ENCODE peak calls at places on chromosomes 3 and 15, in nine cellular contexts. R, M, Y, D, N, Z, X, K and G are unnamed samples.
A peak's percentile ranks its signal among the peaks of the same experiment; 100 is the strongest.

GRCh38 chr3:30664449-30664848 is 58.0 kb downstream of the TGFBR2 start:
- DNase-seq in R (peak; percentile 56), D (no peak), M (no peak), N (no peak), K (no peak), Z (no peak), X (no peak), Y (no peak), G (no peak)

GRCh38 chr3:38515367-38515766 is 19.2 kb downstream of the EXOG start:
- DNase-seq in Z (no peak), D (no peak), M (no peak), R (no peak), K (no peak), X (no peak), Y (no peak), N (no peak), G (no peak)

GRCh38 chr3:61979645-61980430 is 393.5 kb downstream of the FEZF2 start:
- DNase-seq in X (no peak), R (no peak), Y (no peak), Z (no peak), K (peak; percentile 49), M (peak; percentile 26), N (no peak), D (no peak), G (no peak)

GRCh38 chr3:43286886-43287301 is 554 bp downstream of the SNRK start:
- DNase-seq in M (no peak), Y (peak; percentile 52), Z (peak; percentile 75), R (no peak), K (no peak), X (no peak), D (no peak), N (no peak), G (peak; percentile 6)

GRCh38 chr3:127735767-127736693 is 63.3 kb downstream of the ABTB1 start:
- DNase-seq in D (peak; percentile 32), M (peak; percentile 70), X (no peak), Z (peak; percentile 68), Y (no peak), R (no peak), N (no peak), K (peak; percentile 87), G (peak; percentile 74)

GRCh38 chr15:100114526-100114925 is 227.2 kb downstream of the ADAMTS17 start:
- DNase-seq in N (no peak), K (peak; percentile 45), Y (no peak), M (no peak), R (no peak), X (no peak), Z (no peak), D (no peak), G (peak; percentile 81)

GRCh38 chr3:119562307-119562961 is 3.0 kb upstream of the CD80 start:
- DNase-seq in R (peak; percentile 62), D (no peak), K (no peak), X (no peak), M (no peak), Z (no peak), Y (no peak), N (peak; percentile 11), G (no peak)

GRCh38 chr3:188749010-188749617 is 422.7 kb upstream of the TPRG1 start:
- DNase-seq in D (no peak), Z (no peak), R (peak; percentile 47), K (peak; percentile 37), X (no peak), N (peak; percentile 30), M (no peak), Y (no peak), G (no peak)

GRCh38 chr15:51735611-51736010 is 1.8 kb downstream of the LYSMD2 start:
- DNase-seq in M (no peak), N (no peak), Z (no peak), R (no peak), D (no peak), Y (no peak), X (no peak), K (no peak), G (no peak)

GRCh38 chr3:11495948-11496557 is 147.7 kb downstream of the VGLL4 start:
- DNase-seq in N (no peak), D (no peak), M (no peak), X (no peak), R (no peak), K (peak; percentile 30), Y (no peak), Z (no peak), G (peak; percentile 93)

GRCh38 chr3:47910777-47911440 is 105.3 kb downstream of the MAP4 start:
- DNase-seq in Z (peak; percentile 29), X (no peak), R (no peak), N (no peak), Y (no peak), M (peak; percentile 90), K (peak; percentile 84), D (no peak), G (peak; percentile 93)

GRCh38 chr3:39183231-39184080 is 8.9 kb downstream of the XIRP1 start:
- DNase-seq in R (no peak), X (no peak), Y (peak; percentile 47), Z (no peak), N (no peak), K (no peak), D (no peak), M (no peak), G (no peak)

DNA sequence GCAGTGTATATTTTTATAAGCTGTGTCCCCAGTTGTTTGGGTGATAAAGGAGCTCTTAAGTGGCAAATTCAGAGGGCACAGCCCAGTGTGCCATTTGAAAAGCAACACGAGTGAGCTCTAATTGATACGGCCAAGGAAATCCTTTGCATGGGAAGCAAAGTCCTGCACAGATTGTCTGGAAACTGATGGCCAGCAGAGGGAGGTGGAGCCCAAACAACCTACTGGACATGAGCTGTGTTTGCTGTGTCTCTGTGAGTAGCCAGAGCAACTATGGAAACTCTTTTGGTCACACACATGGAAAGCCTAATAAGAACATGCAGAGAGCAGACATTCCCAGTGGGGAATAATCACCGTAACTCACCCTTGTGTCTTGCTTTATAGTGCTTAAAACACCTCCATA is 24.4 kb downstream of the ONECUT1 start:
- DNase-seq in N (no peak), Y (peak; percentile 34), D (no peak), K (peak; percentile 32), R (no peak), Z (no peak), M (no peak), X (no peak), G (no peak)
- TF ChIP-seq CTCF in N (no peak), Y (peak; percentile 16), D (no peak), K (peak; percentile 40), R (no peak), Z (peak; percentile 26), M (peak; percentile 32), X (no peak), G (no peak)

DNA sequence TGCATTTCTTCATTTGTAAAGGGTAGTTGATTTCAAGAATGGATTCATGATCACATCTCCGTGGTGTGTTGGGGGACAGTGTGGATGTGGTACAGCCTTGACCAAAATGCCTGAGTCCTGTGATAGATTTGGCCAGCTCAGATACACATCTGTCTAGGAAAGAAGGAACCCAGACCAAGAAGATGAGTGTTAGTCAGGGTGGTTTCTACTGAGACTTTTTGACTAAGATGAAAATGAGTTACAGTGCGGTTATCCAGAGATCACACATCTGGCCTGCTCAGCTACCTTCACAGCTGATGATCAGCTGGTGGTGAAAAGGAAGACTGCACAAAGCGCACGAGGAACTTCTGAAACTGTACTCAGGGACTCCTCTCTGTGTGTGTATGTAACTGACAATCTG is 68.0 kb downstream of the FNDC3B start:
- DNase-seq in N (peak; percentile 20), Z (no peak), K (no peak), X (no peak), M (peak; percentile 35), R (peak; percentile 60), D (no peak), Y (no peak), G (no peak)
- TF ChIP-seq CTCF in N (no peak), Z (no peak), K (no peak), X (no peak), M (no peak), R (no peak), D (no peak), Y (no peak), G (no peak)

GRCh38 chr3:129045675-129046036 is 14.9 kb upstream of the GP9 start:
- DNase-seq in X (peak; percentile 64), Z (no peak), R (peak; percentile 33), D (no peak), Y (no peak), N (no peak), M (no peak), K (no peak), G (no peak)

GRCh38 chr3:129047553-129047839 is 13.1 kb upstream of the GP9 start:
- DNase-seq in N (no peak), K (no peak), X (no peak), Z (no peak), M (no peak), R (no peak), D (no peak), Y (no peak), G (no peak)

GRCh38 chr3:129050556-129051295 is 9.9 kb upstream of the GP9 start:
- DNase-seq in D (no peak), K (no peak), R (no peak), Z (no peak), N (no peak), X (no peak), Y (no peak), M (no peak), G (no peak)

GRCh38 chr3:129046732-129047552 is 13.6 kb upstream of the GP9 start:
- DNase-seq in M (no peak), N (no peak), K (no peak), X (no peak), Y (no peak), D (no peak), R (no peak), Z (no peak), G (no peak)

DNA sequence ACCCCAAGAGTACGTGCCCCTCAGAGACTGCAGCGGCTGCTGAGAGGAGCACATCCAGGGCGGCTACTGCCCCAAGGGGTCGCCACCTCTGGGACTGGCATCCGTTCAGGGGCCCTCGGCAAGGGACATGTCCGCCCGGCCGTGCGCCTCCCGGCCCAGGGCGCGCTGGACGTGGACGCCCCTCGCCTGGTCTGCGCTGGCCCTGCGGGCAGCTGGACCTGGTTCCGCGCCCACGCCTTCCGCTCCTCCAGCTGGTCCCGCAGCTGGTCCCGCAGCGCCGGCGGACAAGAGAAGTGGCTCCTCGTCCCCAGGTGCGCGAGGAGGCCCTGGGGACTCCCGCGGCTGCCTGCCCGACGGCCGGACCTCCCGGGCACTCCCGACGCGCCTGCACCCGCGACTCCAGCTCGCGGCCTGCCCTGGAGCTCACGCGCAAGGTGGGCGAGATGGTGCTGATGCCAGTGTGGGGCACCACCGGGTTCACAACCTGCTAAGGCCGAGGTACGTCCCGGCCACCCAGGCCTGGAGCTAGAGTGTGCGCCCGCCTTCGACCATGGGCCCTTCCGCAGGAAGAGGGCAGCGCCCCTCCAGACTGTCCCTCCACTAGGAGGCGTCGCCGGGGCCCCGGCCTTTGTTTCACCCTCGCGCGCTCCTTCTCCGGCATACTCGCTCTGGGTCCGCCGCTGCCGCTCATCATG is 14.4 kb upstream of the GP9 start:
- DNase-seq in M (no peak), Y (no peak), X (no peak), R (peak; percentile 36), K (no peak), Z (no peak), D (no peak), N (no peak), G (no peak)
- TF ChIP-seq CTCF in M (no peak), Y (no peak), X (no peak), R (no peak), K (no peak), Z (no peak), D (no peak), N (peak; percentile 40), G (no peak)

DNA sequence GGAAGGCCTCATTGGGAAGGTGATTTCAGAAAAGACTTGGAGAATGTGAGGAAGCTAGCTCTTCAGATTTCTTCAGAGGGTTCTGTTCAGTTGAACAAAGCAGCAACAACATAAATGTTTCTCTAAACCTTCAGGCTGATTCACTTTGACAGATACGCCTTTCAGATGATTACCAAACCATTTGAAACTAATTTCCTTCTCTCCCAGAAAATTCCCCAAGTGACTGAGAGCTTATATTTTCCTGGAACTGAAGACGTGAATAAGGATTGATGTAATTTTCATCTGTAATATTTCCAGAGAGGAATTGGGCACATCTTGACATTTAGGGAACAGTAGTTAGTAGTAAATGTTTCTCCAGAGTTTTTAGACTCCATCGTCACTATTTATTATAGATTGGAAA is 108.7 kb upstream of the AADACL2 start:
- DNase-seq in N (no peak), R (no peak), X (no peak), K (no peak), Z (no peak), M (no peak), D (no peak), Y (no peak), G (no peak)
- TF ChIP-seq CTCF in N (no peak), R (no peak), X (no peak), K (no peak), Z (no peak), M (no peak), D (no peak), Y (no peak), G (no peak)